ENCODE peak calls at places on chromosomes 1 and 21, in nine cellular contexts. R, O, S, F, A, Y, E, T and J are unnamed samples.

GRCh38 chr1:35707253-35708178 is 11.2 kb downstream of the C1orf216 start:
- DNase-seq in R (no peak), O (peak), S (peak), F (no peak), A (peak), Y (peak), E (peak), T (no peak), J (no peak)

GRCh38 chr21:16195896-16196443 is 466.2 kb downstream of the USP25 start:
- DNase-seq in R (no peak), O (no peak), S (no peak), F (no peak), A (no peak), Y (no peak), E (no peak), T (no peak), J (no peak)

GRCh38 chr1:28208818-28209441 is 23.9 kb downstream of the DNAJC8 start:
- DNase-seq in R (peak), O (peak), S (peak), F (no peak), A (peak), Y (no peak), E (peak), T (no peak), J (no peak)

GRCh38 chr1:43796111-43796581 is 88.8 kb downstream of the ST3GAL3 start:
- DNase-seq in R (no peak), O (no peak), S (no peak), F (no peak), A (no peak), Y (no peak), E (no peak), T (no peak), J (no peak)

GRCh38 chr1:938088-938683 is 14.5 kb downstream of the SAMD11 start:
- DNase-seq in R (no peak), O (peak), S (peak), F (no peak), A (peak), Y (peak), E (peak), T (no peak), J (no peak)

GRCh38 chr1:164707868-164708331 is 148.9 kb downstream of the PBX1 start:
- DNase-seq in R (no peak), O (no peak), S (no peak), F (peak), A (peak), Y (no peak), E (no peak), T (no peak), J (no peak)

GRCh38 chr1:37446874-37447273 is 27.5 kb upstream of the ZC3H12A start:
- DNase-seq in R (no peak), O (no peak), S (no peak), F (no peak), A (no peak), Y (no peak), E (no peak), T (no peak), J (no peak)

GRCh38 chr1:197884173-197884572 is 18.3 kb upstream of the C1orf53 start:
- DNase-seq in R (no peak), O (no peak), S (no peak), F (no peak), A (peak), Y (no peak), E (no peak), T (no peak), J (no peak)

GRCh38 chr1:206935491-206936067 is 10.7 kb downstream of the PIGR start:
- DNase-seq in R (no peak), O (peak), S (peak), F (no peak), A (peak), Y (peak), E (peak), T (no peak), J (no peak)

GRCh38 chr1:100469578-100469977 is 68.4 kb upstream of the GPR88 start:
- DNase-seq in R (no peak), O (no peak), S (no peak), F (no peak), A (no peak), Y (no peak), E (no peak), T (no peak), J (no peak)
- H3K27ac ChIP-seq in R (no peak), O (no peak), S (no peak), F (no peak), A (no peak), Y (no peak), E (no peak), T (no peak), J (no peak)

DNA sequence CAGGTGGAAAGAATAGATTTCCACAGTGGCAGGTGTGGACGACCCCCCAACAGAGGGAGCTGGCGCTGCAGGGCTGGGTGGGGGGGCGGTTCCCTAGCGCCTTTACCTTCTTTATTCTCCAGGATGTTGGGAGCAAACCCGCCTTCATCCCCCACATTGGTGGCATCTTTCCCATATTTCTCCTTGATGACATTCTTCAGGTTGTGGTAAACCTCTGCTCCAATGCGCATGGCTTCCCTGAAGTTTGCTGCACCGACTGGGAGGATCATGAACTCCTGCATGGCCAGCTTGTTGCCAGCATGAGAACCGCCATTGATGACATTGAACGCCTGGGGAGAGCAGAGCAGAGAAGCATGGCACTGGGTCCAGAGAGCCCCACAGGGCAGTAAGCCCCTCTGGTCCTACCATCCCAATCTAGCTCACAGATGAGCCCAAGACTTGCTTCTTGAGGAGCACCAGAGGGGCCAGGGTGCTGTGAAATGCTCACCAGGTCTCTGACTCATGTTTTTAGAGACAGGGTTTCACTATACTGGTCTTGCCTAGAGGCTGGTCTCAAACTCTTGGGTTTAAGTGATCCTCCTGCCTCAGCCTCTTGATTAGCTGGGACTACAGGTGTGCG is 12.2 kb downstream of the ENO1 start:
- DNase-seq in R (no peak), O (no peak), S (no peak), F (no peak), A (no peak), Y (no peak), E (no peak), T (no peak), J (no peak)
- TF ChIP-seq POLR2AphosphoS5 in R (no peak), O (peak), S (no peak), F (no peak), A (no peak), Y (no peak), E (no peak), T (no peak), J (no peak)

GRCh38 chr21:32929633-32930038 is 96.1 kb upstream of the OLIG2 start:
- DNase-seq in R (peak), O (no peak), S (no peak), F (no peak), A (no peak), Y (no peak), E (no peak), T (no peak), J (no peak)
- TF ChIP-seq EP300 in R (peak), O (no peak), S (no peak), F (no peak), A (no peak), Y (no peak), E (no peak), T (no peak), J (no peak)

GRCh38 chr21:28738305-28738704 is 254.4 kb downstream of the LTN1 start:
- DNase-seq in R (no peak), O (no peak), S (no peak), F (no peak), A (no peak), Y (no peak), E (no peak), T (no peak), J (no peak)

GRCh38 chr21:28734522-28735175 is 258.0 kb downstream of the LTN1 start:
- DNase-seq in R (no peak), O (no peak), S (no peak), F (no peak), A (no peak), Y (no peak), E (no peak), T (no peak), J (no peak)

GRCh38 chr21:28737671-28738279 is 254.9 kb downstream of the LTN1 start:
- DNase-seq in R (no peak), O (no peak), S (no peak), F (no peak), A (no peak), Y (no peak), E (no peak), T (no peak), J (no peak)

GRCh38 chr21:28742527-28742926 is 250.2 kb downstream of the LTN1 start:
- DNase-seq in R (no peak), O (no peak), S (no peak), F (no peak), A (no peak), Y (no peak), E (peak), T (no peak), J (no peak)

DNA sequence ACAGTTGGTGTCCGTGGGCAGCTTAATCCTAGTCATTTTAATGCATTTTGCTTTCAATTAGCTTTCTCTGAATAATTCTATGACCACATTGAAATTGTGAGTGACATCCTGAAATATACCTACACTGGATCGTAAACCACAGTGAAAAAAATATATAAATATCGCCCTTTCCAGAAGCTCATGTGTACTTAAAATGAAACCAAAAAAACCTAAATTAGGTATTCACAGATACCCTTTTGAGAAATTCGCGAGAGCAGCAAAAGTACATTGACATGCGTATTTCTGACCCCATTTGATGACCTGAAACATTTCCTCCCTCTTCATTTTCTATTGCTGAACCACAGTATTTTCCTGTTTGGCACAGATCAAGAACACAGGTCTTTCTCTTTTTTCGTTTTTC is 253.8 kb downstream of the LTN1 start:
- DNase-seq in R (no peak), O (no peak), S (no peak), F (no peak), A (no peak), Y (no peak), E (no peak), T (no peak), J (no peak)
- H3K27ac ChIP-seq in R (no peak), O (no peak), S (no peak), F (no peak), A (no peak), Y (no peak), E (no peak), T (no peak), J (no peak)